ENCODE peak calls at places on chromosomes 7 and 10, in five cellular contexts. T is cardiac muscle cell, V is sigmoid colon, K is lower lobe of right lung, U is thyroid gland. B is an unnamed sample.

GRCh38 chr10:1122349-1122748 is 66.2 kb downstream of the WDR37 start:
- DNase-seq in T (no peak), V (no peak), K (no peak), U (no peak), B (no peak)

GRCh38 chr7:16880469-16881034 is 1.2 kb downstream of the AGR3 start:
- DNase-seq in T (no peak), V (no peak), K (no peak), U (no peak), B (no peak)

GRCh38 chr10:49281461-49281860 is 17.5 kb upstream of the C10orf71 start:
- DNase-seq in T (no peak), V (peak; percentile 30), K (no peak), U (no peak), B (no peak)

GRCh38 chr7:123916240-123916724 is 8.8 kb upstream of the SPAM1 start:
- DNase-seq in T (peak; percentile 55), V (no peak), K (no peak), U (no peak), B (no peak)

GRCh38 chr7:93366816-93367215 is 134.7 kb downstream of the VPS50 start:
- DNase-seq in T (no peak), V (no peak), K (no peak), U (no peak), B (no peak)

GRCh38 chr10:47421057-47421952 is 37.2 kb upstream of the ZNF488 start:
- DNase-seq in T (no peak), V (no peak), K (no peak), U (no peak), B (no peak)

GRCh38 chr10:119575506-119575905 is 21.3 kb downstream of the TIAL1 start:
- DNase-seq in T (no peak), V (no peak), K (no peak), U (no peak), B (peak; percentile 59)

GRCh38 chr10:84342584-84342983 is 14.2 kb downstream of the CCSER2 start:
- DNase-seq in T (no peak), V (no peak), K (no peak), U (no peak), B (peak; percentile 31)

GRCh38 chr7:51366930-51367613 is 50.5 kb upstream of the COBL start:
- DNase-seq in T (peak; percentile 83), V (no peak), K (no peak), U (peak; percentile 26), B (peak; percentile 19)

GRCh38 chr10:29874604-29875269 is 184.6 kb downstream of the JCAD start:
- DNase-seq in T (no peak), V (no peak), K (no peak), U (no peak), B (no peak)

GRCh38 chr10:34633346-34633745 is 181.8 kb downstream of the PARD3 start:
- DNase-seq in T (no peak), V (no peak), K (no peak), U (no peak), B (no peak)

GRCh38 chr7:92279429-92280031 is 33.8 kb downstream of the ANKIB1 start:
- DNase-seq in T (no peak), V (no peak), K (no peak), U (no peak), B (no peak)

GRCh38 chr10:72819053-72819452 is 74.5 kb upstream of the OIT3 start:
- DNase-seq in T (no peak), V (no peak), K (no peak), U (no peak), B (no peak)

GRCh38 chr10:58586282-58586681 is 73.6 kb downstream of the BICC1 start:
- DNase-seq in T (no peak), V (no peak), K (no peak), U (no peak), B (no peak)

GRCh38 chr7:801940-802364 is 30.3 kb upstream of the SUN1 start:
- DNase-seq in T (no peak), V (peak; percentile 88), K (peak; percentile 86), U (peak; percentile 99), B (no peak)

GRCh38 chr10:117075064-117075463 is 63.0 kb downstream of the VAX1 start:
- DNase-seq in T (no peak), V (no peak), K (no peak), U (no peak), B (no peak)

GRCh38 chr7:116465125-116465524 is 34.4 kb upstream of the CAV2 start:
- DNase-seq in T (no peak), V (no peak), K (no peak), U (no peak), B (no peak)

GRCh38 chr7:25014735-25015134 is 34.8 kb upstream of the OSBPL3 start:
- DNase-seq in T (no peak), V (no peak), K (no peak), U (no peak), B (no peak)

GRCh38 chr10:127293640-127294039 is 97.2 kb upstream of the INSYN2A start:
- DNase-seq in T (no peak), V (no peak), K (no peak), U (no peak), B (peak; percentile 78)

GRCh38 chr10:78846071-78846470 is 222.7 kb upstream of the ZMIZ1 start:
- DNase-seq in T (no peak), V (no peak), K (no peak), U (no peak), B (no peak)

GRCh38 chr7:82110146-82110823 is 333.3 kb downstream of the CACNA2D1 start:
- DNase-seq in T (no peak), V (no peak), K (no peak), U (no peak), B (no peak)

GRCh38 chr10:5917305-5917704 is 27.3 kb downstream of the FBH1 start:
- DNase-seq in T (no peak), V (no peak), K (no peak), U (no peak), B (no peak)

GRCh38 chr10:85734791-85735190 is 631.8 kb downstream of the GRID1 start:
- DNase-seq in T (no peak), V (no peak), K (no peak), U (no peak), B (no peak)

GRCh38 chr7:140454657-140455015 is 24.7 kb downstream of the MKRN1 start:
- DNase-seq in T (no peak), V (no peak), K (no peak), U (no peak), B (no peak)

GRCh38 chr7:140458191-140458590 is 21.1 kb downstream of the MKRN1 start:
- DNase-seq in T (no peak), V (no peak), K (no peak), U (no peak), B (no peak)

GRCh38 chr7:140453273-140453672 is 26.0 kb downstream of the MKRN1 start:
- DNase-seq in T (no peak), V (no peak), K (no peak), U (no peak), B (no peak)

GRCh38 chr7:140455743-140456142 is 23.6 kb downstream of the MKRN1 start:
- DNase-seq in T (no peak), V (peak; percentile 22), K (no peak), U (no peak), B (no peak)

DNA sequence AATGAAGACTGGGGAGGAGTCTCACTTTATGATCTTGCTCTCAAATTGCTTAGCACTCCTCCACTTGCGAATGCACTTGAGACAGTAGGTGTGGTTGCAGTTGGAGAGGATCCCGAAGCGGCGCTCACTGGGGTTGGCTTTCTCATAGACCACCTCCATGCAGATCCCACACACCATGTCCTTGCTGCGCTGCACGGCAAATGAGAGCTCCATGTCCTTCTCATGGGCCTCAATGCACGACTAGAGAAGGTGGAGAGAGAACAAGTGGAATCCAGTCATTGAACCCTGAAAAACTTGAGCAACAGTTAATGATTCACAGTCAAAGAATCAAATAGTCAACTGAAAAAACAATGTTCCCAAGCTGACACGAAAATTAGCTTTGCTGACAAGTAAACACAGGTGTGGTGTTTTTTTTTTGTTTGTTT is 22.7 kb downstream of the MKRN1 start:
- DNase-seq in T (no peak), V (no peak), K (no peak), U (peak; percentile 26), B (no peak)
- H3K36me3 ChIP-seq in T (peaks cover 53% of the 10 kb centered on the region), V (peaks cover 35% of the 10 kb centered on the region), K (peaks cover 91% of the 10 kb centered on the region), U (peaks cover 41% of the 10 kb centered on the region), B (peaks cover 86% of the 10 kb centered on the region)

DNA sequence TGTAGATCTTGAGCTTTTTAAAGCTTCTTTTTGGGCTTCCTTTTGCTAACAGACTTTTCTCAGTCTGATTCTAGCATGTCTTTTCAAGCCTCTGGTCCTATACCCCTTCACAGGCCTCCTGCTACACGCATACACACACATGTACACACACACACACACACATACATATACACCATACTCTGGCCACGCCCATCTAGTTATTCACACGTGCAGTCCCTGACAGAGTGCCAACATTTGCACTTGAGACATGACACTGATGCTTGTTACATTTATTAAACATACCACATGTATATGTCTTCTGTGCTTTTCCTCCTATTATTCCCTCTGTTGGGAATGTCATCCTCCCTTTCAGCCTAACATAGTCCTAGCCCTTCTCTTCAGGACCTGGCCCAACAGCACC is 222.2 kb downstream of the ARHGAP12 start:
- DNase-seq in T (no peak), V (no peak), K (no peak), U (no peak), B (no peak)
- H3K4me1 ChIP-seq in T (peaks cover 17% of the 10 kb centered on the region), V (peaks cover 45% of the 10 kb centered on the region), K (peaks cover 59% of the 10 kb centered on the region), U (no peaks in the 10 kb centered on the region), B (peaks cover 11% of the 10 kb centered on the region)

DNA sequence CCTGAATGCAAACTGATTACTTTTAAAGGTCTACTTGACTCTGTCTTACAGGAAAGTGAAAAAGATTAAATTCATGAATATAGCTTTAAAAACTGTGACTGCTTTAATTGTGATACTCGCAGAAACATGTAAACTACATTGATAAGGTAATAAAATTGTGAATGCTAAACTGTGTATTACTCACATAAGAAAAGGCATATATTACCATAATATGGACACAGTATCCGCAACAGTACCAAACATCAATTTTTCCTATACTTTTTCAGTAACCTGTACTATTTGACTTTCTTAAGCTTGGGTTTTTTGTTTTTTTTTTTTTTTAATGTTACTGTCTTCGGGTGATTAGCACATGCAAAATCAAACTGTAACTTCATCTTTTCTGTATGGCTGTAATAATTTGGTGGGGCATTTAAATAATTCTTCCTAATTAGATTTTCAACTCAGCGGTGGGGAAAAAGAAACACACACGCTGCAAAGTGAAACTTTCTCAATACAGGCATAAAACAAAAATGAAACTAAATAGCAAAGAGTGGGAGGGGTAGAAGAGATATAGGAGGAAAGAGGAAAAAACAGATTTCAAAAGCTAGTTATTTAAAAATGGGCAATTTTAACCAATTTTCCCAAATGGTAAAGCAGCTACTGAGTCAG is 23.2 kb downstream of the NT5C3A start:
- DNase-seq in T (no peak), V (no peak), K (no peak), U (no peak), B (no peak)
- H3K27ac ChIP-seq in T (no peak overlapping the region), V (peak overlapping the region; percentile 72), K (peak overlapping the region; percentile 56), U (peak overlapping the region; percentile 48), B (peak overlapping the region; percentile 92)

DNA sequence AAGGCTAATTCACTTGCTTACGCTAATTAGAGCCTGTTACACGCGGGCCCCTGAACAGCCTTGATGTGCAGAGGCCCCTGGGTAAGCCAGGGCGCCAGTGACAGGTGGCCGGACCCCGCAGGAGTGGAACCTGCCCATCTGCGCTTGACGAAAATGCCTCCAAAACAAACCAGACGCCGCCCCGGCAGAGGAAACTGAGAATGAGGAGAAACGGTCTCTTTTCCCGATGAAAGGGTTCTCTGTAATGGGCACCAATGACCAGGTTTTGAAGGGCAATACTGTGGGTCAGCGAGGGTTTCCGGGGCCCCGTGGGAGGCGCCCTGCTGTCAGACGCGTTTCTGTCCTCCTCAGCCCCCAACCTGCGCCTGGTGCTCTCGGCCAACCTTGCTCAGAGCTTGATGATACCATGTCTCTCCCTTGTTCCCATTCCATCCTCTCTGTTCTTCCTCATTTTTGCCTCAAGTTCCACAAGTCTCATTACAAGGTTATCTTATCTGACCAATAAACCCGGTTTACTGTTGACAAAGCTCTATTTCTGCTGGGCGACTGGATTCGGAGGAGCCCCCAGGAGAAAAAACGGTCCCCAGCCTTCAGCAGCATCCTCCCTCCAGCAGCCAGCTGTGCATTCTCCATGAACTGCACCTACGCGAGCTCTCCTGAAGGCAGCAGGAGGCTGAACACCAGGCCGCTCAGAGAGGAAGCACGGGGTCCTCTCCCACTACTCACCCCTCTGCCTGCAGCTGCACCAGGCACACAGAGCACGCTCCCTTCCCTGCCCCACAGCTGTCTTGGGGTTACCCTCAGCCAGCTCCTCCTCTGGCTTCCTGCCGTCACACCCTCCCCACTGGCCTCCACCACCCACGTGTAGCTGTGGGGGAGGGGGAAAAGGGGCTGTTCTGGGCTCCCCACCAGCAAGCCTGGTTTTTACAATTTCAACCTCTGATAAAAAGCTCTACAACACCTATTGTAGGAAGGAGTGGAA is 202.0 kb downstream of the MAD1L1 start:
- DNase-seq in T (no peak), V (peak; percentile 45), K (peak; percentile 31), U (no peak), B (peak; percentile 30)
- H3K36me3 ChIP-seq in T (no peaks in the 10 kb centered on the region), V (no peaks in the 10 kb centered on the region), K (no peaks in the 10 kb centered on the region), U (no peaks in the 10 kb centered on the region), B (no peaks in the 10 kb centered on the region)

B was measured in CD4-positive, CD25-positive, alpha-beta regulatory T cell.